ENCODE peak calls at places on chromosomes 16 and 17, in nine cellular contexts. D is neural progenitor cell; J is uterus; S is gastrocnemius medialis; Z is adrenal gland; Y is A549; H is IMR-90; A is CD8-positive, alpha-beta memory T cell; P is fibroblast of lung. C is an unnamed sample.
A peak's percentile ranks its signal among the peaks of the same experiment; 100 is the strongest.

GRCh38 chr16:16138034-16138635 is 85.2 kb downstream of the ABCC6 start:
- DNase-seq in D (no peak), S (no peak), Y (no peak), J (no peak), P (no peak), Z (no peak), H (no peak), A (no peak), C (no peak)

GRCh38 chr17:57281887-57282653 is 25.7 kb downstream of the MSI2 start:
- DNase-seq in D (no peak), J (no peak), S (peak; percentile 43), Z (no peak), P (no peak), H (no peak), Y (no peak), A (no peak), C (no peak)

GRCh38 chr16:2493608-2494007 is 18.7 kb downstream of the TBC1D24 start:
- DNase-seq in P (no peak), D (no peak), A (no peak), H (no peak), S (no peak), Z (no peak), Y (no peak), J (no peak), C (no peak)

GRCh38 chr16:11429113-11429512 is 83.9 kb downstream of the RMI2 start:
- DNase-seq in A (no peak), Z (no peak), J (no peak), D (no peak), Y (no peak), H (no peak), P (no peak), S (no peak), C (no peak)

GRCh38 chr16:14289692-14290340 is 218.7 kb downstream of the MRTFB start:
- DNase-seq in P (no peak), Y (peak; percentile 60), Z (no peak), H (peak; percentile 24), A (no peak), J (no peak), D (peak; percentile 68), S (no peak), C (no peak)

GRCh38 chr17:77882040-77882439 is 76.5 kb upstream of the TNRC6C start:
- DNase-seq in H (no peak), S (no peak), P (no peak), D (no peak), Z (no peak), A (no peak), J (no peak), Y (no peak), C (peak; percentile 5)

GRCh38 chr16:11636172-11636721 is 32.0 kb upstream of the SNN start:
- DNase-seq in S (no peak), J (no peak), Z (no peak), Y (no peak), P (no peak), D (peak; percentile 70), A (no peak), H (no peak), C (no peak)

GRCh38 chr17:2181206-2181983 is 122.2 kb downstream of the SMG6 start:
- DNase-seq in Z (peak; percentile 84), Y (no peak), H (peak; percentile 95), S (peak; percentile 5), D (peak; percentile 38), J (peak; percentile 87), P (peak; percentile 98), A (no peak), C (peak; percentile 68)

DNA sequence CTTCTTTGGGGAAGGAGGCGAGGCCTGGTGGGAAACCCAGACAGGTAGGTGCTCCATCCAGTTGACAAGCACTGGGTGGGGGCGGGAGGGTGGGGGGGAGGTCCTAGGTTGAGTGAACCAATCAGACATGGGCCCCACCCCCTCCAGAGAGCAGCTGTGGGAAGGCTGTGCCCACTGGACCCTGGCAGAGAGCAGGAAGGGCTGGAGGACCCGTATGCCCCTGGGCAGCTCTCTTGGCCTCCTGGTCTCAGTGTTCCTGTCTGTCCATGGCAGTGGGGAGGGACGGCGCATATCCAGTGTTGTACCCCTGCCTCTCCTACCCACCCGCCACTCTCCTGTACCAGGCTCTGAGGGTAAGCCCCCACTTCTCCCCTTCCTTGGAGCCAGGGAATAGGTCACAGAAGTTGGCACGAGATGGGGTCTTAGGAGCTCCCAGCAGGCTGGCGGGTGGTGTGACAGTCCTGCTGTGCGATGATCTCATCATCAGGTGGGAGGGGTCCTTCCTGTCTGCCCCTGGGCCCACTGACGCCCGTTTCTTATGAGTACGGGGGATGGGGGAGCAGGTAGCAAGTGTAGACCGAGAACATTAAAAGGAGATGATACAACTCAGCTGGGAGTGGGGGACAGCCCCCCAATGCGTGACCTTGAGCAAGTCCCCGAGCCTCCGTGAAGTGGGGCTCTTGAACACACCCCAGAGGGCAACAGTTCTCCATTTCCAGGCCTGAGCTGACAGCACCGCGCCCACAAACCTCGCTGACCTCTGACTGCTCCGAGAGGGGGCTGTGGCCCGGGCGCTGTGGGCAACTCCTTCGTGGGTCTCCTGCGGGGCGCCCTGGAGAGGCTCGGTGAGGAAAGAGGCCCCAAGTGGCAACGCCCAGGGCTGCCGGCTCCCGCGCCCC is 1.2 kb upstream of the ZFPM1 start:
- DNase-seq in J (no peak), Y (no peak), S (no peak), H (no peak), Z (peak; percentile 41), D (no peak), A (no peak), P (no peak), C (no peak)
- H3K4me3 ChIP-seq in J (no peak overlapping the region), Y (peak overlapping the region; percentile 88), S (peak overlapping the region; percentile 62), H (no peak overlapping the region), Z (no peak overlapping the region), D (no peak overlapping the region), A (peak overlapping the region; percentile 61), P (no peak overlapping the region), C (peak overlapping the region; percentile 63)

GRCh38 chr16:56272495-56272894 is 81.2 kb downstream of the GNAO1 start:
- DNase-seq in P (no peak), H (no peak), S (no peak), A (no peak), Y (no peak), Z (no peak), D (no peak), J (no peak), C (no peak)
- H3K27ac ChIP-seq in P (no peak overlapping the region), H (no peak overlapping the region), S (no peak overlapping the region), A (no peak overlapping the region), Y (no peak overlapping the region), Z (no peak overlapping the region), D (no peak overlapping the region), J (no peak overlapping the region), C (no peak overlapping the region)

GRCh38 chr17:229130-229944 is 47.9 kb upstream of the DOC2B start:
- DNase-seq in A (no peak), Y (no peak), J (no peak), H (peak; percentile 1), D (no peak), S (no peak), Z (peak; percentile 6), P (peak; percentile 29), C (no peak)

GRCh38 chr17:230371-230770 is 48.9 kb upstream of the DOC2B start:
- DNase-seq in S (no peak), P (no peak), Z (peak; percentile 12), J (no peak), H (no peak), A (no peak), D (no peak), Y (no peak), C (peak; percentile 12)

GRCh38 chr17:231191-231965 is 49.9 kb upstream of the DOC2B start:
- DNase-seq in D (no peak), A (no peak), Z (peak; percentile 14), Y (no peak), H (no peak), S (no peak), P (no peak), J (no peak), C (no peak)

GRCh38 chr17:228223-228615 is 46.8 kb upstream of the DOC2B start:
- DNase-seq in P (no peak), H (no peak), D (no peak), S (no peak), Y (no peak), A (no peak), Z (peak; percentile 10), J (no peak), C (peak; percentile 22)

DNA sequence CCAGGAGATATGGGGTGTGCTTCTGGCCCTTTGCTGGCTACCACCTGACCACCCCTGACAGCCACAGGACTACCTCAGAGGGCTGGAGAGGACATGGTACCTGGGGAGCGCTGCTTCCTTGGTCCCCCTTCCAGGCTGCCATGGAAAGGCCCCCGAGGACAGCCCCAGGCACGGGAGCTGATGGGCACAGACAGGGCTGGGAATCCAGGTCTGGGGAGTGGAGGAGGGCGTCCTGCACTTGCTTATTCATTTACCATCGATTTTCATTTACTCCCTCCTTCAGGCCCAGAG is 48.4 kb upstream of the DOC2B start:
- DNase-seq in H (no peak), S (no peak), D (no peak), J (no peak), P (no peak), A (no peak), Z (peak; percentile 8), Y (no peak), C (no peak)
- H3K4me1 ChIP-seq in H (no peaks in the 10 kb centered on the region), S (no peaks in the 10 kb centered on the region), D (peaks cover 7% of the 10 kb centered on the region), J (no peaks in the 10 kb centered on the region), P (no peaks in the 10 kb centered on the region), A (no peaks in the 10 kb centered on the region), Z (no peaks in the 10 kb centered on the region), Y (no peaks in the 10 kb centered on the region), C (no peaks in the 10 kb centered on the region)

DNA sequence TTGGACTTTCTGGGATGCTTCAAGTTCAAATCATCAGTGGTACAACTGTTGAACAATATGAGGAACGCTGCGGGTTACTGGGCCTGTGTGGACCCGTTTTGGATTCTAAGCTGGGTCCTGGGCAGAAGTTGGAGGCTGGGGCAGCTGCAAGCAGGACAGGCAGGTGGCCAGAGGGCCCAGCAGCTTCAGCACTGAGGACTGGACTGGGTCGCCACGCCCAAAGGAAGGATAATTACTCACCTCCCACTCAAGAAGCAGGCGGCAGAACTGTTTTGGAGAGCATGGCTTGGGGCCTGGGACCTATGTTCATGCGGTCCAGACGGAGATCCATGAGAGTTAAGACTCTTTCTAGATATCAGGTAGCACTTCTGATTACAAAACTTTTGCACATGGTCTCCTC is 1.5 kb upstream of the ZNHIT3 start:
- DNase-seq in H (no peak), S (no peak), D (no peak), Y (no peak), A (no peak), J (no peak), Z (no peak), P (no peak), C (no peak)
- H3K4me3 ChIP-seq in H (no peak overlapping the region), S (no peak overlapping the region), D (no peak overlapping the region), Y (no peak overlapping the region), A (no peak overlapping the region), J (no peak overlapping the region), Z (no peak overlapping the region), P (no peak overlapping the region), C (no peak overlapping the region)

C was measured in psoas muscle.